ENCODE peak calls at places on chromosomes 6 and 20, in four cellular contexts. One of them, this sample, is unnamed.

GRCh38 chr20:44284032-44284431 is 27.0 kb downstream of the FITM2 start:
- DNase-seq in mucosa of gallbladder: no peak
- DNase-seq in ACHN: no peak
- DNase-seq in B cell: no peak
- DNase-seq in this sample: no peak

GRCh38 chr20:48797850-48798747 is 29.7 kb downstream of the PREX1 start:
- DNase-seq in mucosa of gallbladder: no peak
- DNase-seq in ACHN: no peak
- DNase-seq in B cell: no peak
- DNase-seq in this sample: no peak

GRCh38 chr20:38242848-38243449 is 17.6 kb downstream of the KIAA1755 start:
- DNase-seq in mucosa of gallbladder: no peak
- DNase-seq in ACHN: peak
- DNase-seq in B cell: no peak
- DNase-seq in this sample: peak

GRCh38 chr6:36131517-36132220 is 1.4 kb downstream of the MAPK13 start:
- DNase-seq in mucosa of gallbladder: peak
- DNase-seq in ACHN: peak
- DNase-seq in B cell: no peak
- DNase-seq in this sample: peak

GRCh38 chr6:41546475-41546865 is 289 bp downstream of the FOXP4 start:
- DNase-seq in mucosa of gallbladder: no peak
- DNase-seq in ACHN: peak
- DNase-seq in B cell: no peak
- DNase-seq in this sample: no peak

GRCh38 chr20:32010096-32010495 is at the start of gene CCM2L:
- DNase-seq in mucosa of gallbladder: no peak
- DNase-seq in ACHN: no peak
- DNase-seq in B cell: no peak
- DNase-seq in this sample: no peak

GRCh38 chr6:81763968-81764367 is 11.5 kb upstream of the TENT5A start:
- DNase-seq in mucosa of gallbladder: no peak
- DNase-seq in ACHN: no peak
- DNase-seq in B cell: no peak
- DNase-seq in this sample: no peak

GRCh38 chr6:44925100-44925739 is 402.9 kb upstream of the RUNX2 start:
- DNase-seq in mucosa of gallbladder: no peak
- DNase-seq in ACHN: no peak
- DNase-seq in B cell: no peak
- DNase-seq in this sample: no peak

GRCh38 chr6:47360388-47360787 is 50.7 kb upstream of the TNFRSF21 start:
- DNase-seq in mucosa of gallbladder: no peak
- DNase-seq in ACHN: no peak
- DNase-seq in B cell: no peak
- DNase-seq in this sample: no peak

GRCh38 chr20:25019381-25020155 is 27.0 kb upstream of the APMAP start:
- DNase-seq in mucosa of gallbladder: no peak
- DNase-seq in ACHN: no peak
- DNase-seq in B cell: peak
- DNase-seq in this sample: no peak

GRCh38 chr6:92864966-92865555 is 554.3 kb downstream of the EPHA7 start:
- DNase-seq in mucosa of gallbladder: no peak
- DNase-seq in ACHN: no peak
- DNase-seq in B cell: no peak
- DNase-seq in this sample: no peak

GRCh38 chr6:165920896-165921671 is 246.6 kb downstream of the TBXT start:
- DNase-seq in mucosa of gallbladder: no peak
- DNase-seq in ACHN: no peak
- DNase-seq in B cell: no peak
- DNase-seq in this sample: no peak

GRCh38 chr20:25389381-25389857 is 1.2 kb downstream of the ABHD12 start:
- DNase-seq in mucosa of gallbladder: peak
- DNase-seq in ACHN: peak
- DNase-seq in B cell: no peak
- DNase-seq in this sample: no peak

GRCh38 chr20:47464380-47465101 is 37.1 kb upstream of the NCOA3 start:
- DNase-seq in mucosa of gallbladder: peak
- DNase-seq in ACHN: peak
- DNase-seq in B cell: no peak
- DNase-seq in this sample: peak

GRCh38 chr6:3608159-3608558 is 143.4 kb downstream of the PXDC1 start:
- DNase-seq in mucosa of gallbladder: no peak
- DNase-seq in ACHN: no peak
- DNase-seq in B cell: no peak
- DNase-seq in this sample: no peak

GRCh38 chr6:80618953-80619352 is 512.5 kb downstream of the BCKDHB start:
- DNase-seq in mucosa of gallbladder: no peak
- DNase-seq in ACHN: no peak
- DNase-seq in B cell: no peak
- DNase-seq in this sample: no peak

GRCh38 chr6:29777319-29777718 is 50.3 kb upstream of the HLA-G start:
- DNase-seq in mucosa of gallbladder: no peak
- DNase-seq in ACHN: no peak
- DNase-seq in B cell: no peak
- DNase-seq in this sample: no peak

GRCh38 chr6:139708342-139709199 is 334.1 kb upstream of the CITED2 start:
- DNase-seq in mucosa of gallbladder: no peak
- DNase-seq in ACHN: peak
- DNase-seq in B cell: no peak
- DNase-seq in this sample: no peak